ENCODE peak calls at places on chromosome 16, in six cellular contexts. One of them, this sample, is unnamed.

GRCh38 chr16:2212362-2213324 is 2.0 kb upstream of the BRICD5 start:
- DNase-seq in effector memory CD4-positive, alpha-beta T cell: no peak
- DNase-seq in skeletal muscle cell: no peak
- DNase-seq in naive thymus-derived CD4-positive, alpha-beta T cell: no peak
- DNase-seq in heart right ventricle: peak
- DNase-seq in psoas muscle: peak
- DNase-seq in this sample: no peak

GRCh38 chr16:21683184-21683583 is 19.4 kb downstream of the OTOA start:
- DNase-seq in effector memory CD4-positive, alpha-beta T cell: no peak
- DNase-seq in skeletal muscle cell: no peak
- DNase-seq in naive thymus-derived CD4-positive, alpha-beta T cell: no peak
- DNase-seq in heart right ventricle: no peak
- DNase-seq in psoas muscle: no peak
- DNase-seq in this sample: no peak

GRCh38 chr16:70786020-70786419 is 14.9 kb downstream of the VAC14 start:
- DNase-seq in effector memory CD4-positive, alpha-beta T cell: no peak
- DNase-seq in skeletal muscle cell: no peak
- DNase-seq in naive thymus-derived CD4-positive, alpha-beta T cell: no peak
- DNase-seq in heart right ventricle: no peak
- DNase-seq in psoas muscle: no peak
- DNase-seq in this sample: no peak

GRCh38 chr16:68420366-68420765 is 27.9 kb downstream of the SMPD3 start:
- DNase-seq in effector memory CD4-positive, alpha-beta T cell: no peak
- DNase-seq in skeletal muscle cell: no peak
- DNase-seq in naive thymus-derived CD4-positive, alpha-beta T cell: no peak
- DNase-seq in heart right ventricle: no peak
- DNase-seq in psoas muscle: no peak
- DNase-seq in this sample: no peak

GRCh38 chr16:47584464-47585225 is 123.5 kb downstream of the PHKB start:
- DNase-seq in effector memory CD4-positive, alpha-beta T cell: no peak
- DNase-seq in skeletal muscle cell: no peak
- DNase-seq in naive thymus-derived CD4-positive, alpha-beta T cell: no peak
- DNase-seq in heart right ventricle: no peak
- DNase-seq in psoas muscle: no peak
- DNase-seq in this sample: no peak

GRCh38 chr16:82263456-82264159 is 93.6 kb upstream of the MPHOSPH6 start:
- DNase-seq in effector memory CD4-positive, alpha-beta T cell: peak
- DNase-seq in skeletal muscle cell: no peak
- DNase-seq in naive thymus-derived CD4-positive, alpha-beta T cell: peak
- DNase-seq in heart right ventricle: peak
- DNase-seq in psoas muscle: no peak
- DNase-seq in this sample: peak

GRCh38 chr16:24075929-24076716 is 180.0 kb upstream of the CACNG3 start:
- DNase-seq in effector memory CD4-positive, alpha-beta T cell: no peak
- DNase-seq in skeletal muscle cell: no peak
- DNase-seq in naive thymus-derived CD4-positive, alpha-beta T cell: no peak
- DNase-seq in heart right ventricle: no peak
- DNase-seq in psoas muscle: no peak
- DNase-seq in this sample: no peak

GRCh38 chr16:73015612-73016487 is 32.1 kb downstream of the ZFHX3 start:
- DNase-seq in effector memory CD4-positive, alpha-beta T cell: no peak
- DNase-seq in skeletal muscle cell: no peak
- DNase-seq in naive thymus-derived CD4-positive, alpha-beta T cell: no peak
- DNase-seq in heart right ventricle: no peak
- DNase-seq in psoas muscle: no peak
- DNase-seq in this sample: no peak

GRCh38 chr16:16861546-16861945 is 482.6 kb downstream of the NPIPA7 start:
- DNase-seq in effector memory CD4-positive, alpha-beta T cell: peak
- DNase-seq in skeletal muscle cell: peak
- DNase-seq in naive thymus-derived CD4-positive, alpha-beta T cell: peak
- DNase-seq in heart right ventricle: peak
- DNase-seq in psoas muscle: no peak
- DNase-seq in this sample: peak

GRCh38 chr16:2985893-2986355 is 5.7 kb upstream of the PKMYT1 start:
- DNase-seq in effector memory CD4-positive, alpha-beta T cell: no peak
- DNase-seq in skeletal muscle cell: no peak
- DNase-seq in naive thymus-derived CD4-positive, alpha-beta T cell: no peak
- DNase-seq in heart right ventricle: peak
- DNase-seq in psoas muscle: peak
- DNase-seq in this sample: no peak

GRCh38 chr16:68166264-68166663 is 69.7 kb downstream of the ESRP2 start:
- DNase-seq in effector memory CD4-positive, alpha-beta T cell: no peak
- DNase-seq in skeletal muscle cell: no peak
- DNase-seq in naive thymus-derived CD4-positive, alpha-beta T cell: no peak
- DNase-seq in heart right ventricle: no peak
- DNase-seq in psoas muscle: no peak
- DNase-seq in this sample: no peak

GRCh38 chr16:2713523-2713922 is 6.5 kb downstream of the PRSS27 start:
- DNase-seq in effector memory CD4-positive, alpha-beta T cell: no peak
- DNase-seq in skeletal muscle cell: no peak
- DNase-seq in naive thymus-derived CD4-positive, alpha-beta T cell: no peak
- DNase-seq in heart right ventricle: no peak
- DNase-seq in psoas muscle: no peak
- DNase-seq in this sample: no peak

GRCh38 chr16:76665571-76666275 is 388.5 kb downstream of the CNTNAP4 start:
- DNase-seq in effector memory CD4-positive, alpha-beta T cell: no peak
- DNase-seq in skeletal muscle cell: no peak
- DNase-seq in naive thymus-derived CD4-positive, alpha-beta T cell: no peak
- DNase-seq in heart right ventricle: no peak
- DNase-seq in psoas muscle: no peak
- DNase-seq in this sample: no peak

GRCh38 chr16:89193021-89193575 is 7.2 kb downstream of the SLC22A31 start:
- DNase-seq in effector memory CD4-positive, alpha-beta T cell: no peak
- DNase-seq in skeletal muscle cell: peak
- DNase-seq in naive thymus-derived CD4-positive, alpha-beta T cell: peak
- DNase-seq in heart right ventricle: peak
- DNase-seq in psoas muscle: peak
- DNase-seq in this sample: peak

GRCh38 chr16:54054237-54054780 is 232.3 kb downstream of the IRX3 start:
- DNase-seq in effector memory CD4-positive, alpha-beta T cell: no peak
- DNase-seq in skeletal muscle cell: no peak
- DNase-seq in naive thymus-derived CD4-positive, alpha-beta T cell: no peak
- DNase-seq in heart right ventricle: no peak
- DNase-seq in psoas muscle: no peak
- DNase-seq in this sample: no peak

GRCh38 chr16:52090080-52090479 is 456.9 kb downstream of the TOX3 start:
- DNase-seq in effector memory CD4-positive, alpha-beta T cell: no peak
- DNase-seq in skeletal muscle cell: no peak
- DNase-seq in naive thymus-derived CD4-positive, alpha-beta T cell: no peak
- DNase-seq in heart right ventricle: no peak
- DNase-seq in psoas muscle: no peak
- DNase-seq in this sample: no peak

GRCh38 chr16:13866073-13866472 is 53.9 kb upstream of the ERCC4 start:
- DNase-seq in effector memory CD4-positive, alpha-beta T cell: no peak
- DNase-seq in skeletal muscle cell: peak
- DNase-seq in naive thymus-derived CD4-positive, alpha-beta T cell: peak
- DNase-seq in heart right ventricle: peak
- DNase-seq in psoas muscle: peak
- DNase-seq in this sample: peak

GRCh38 chr16:47920709-47921108 is 235.1 kb downstream of the ABCC12 start:
- DNase-seq in effector memory CD4-positive, alpha-beta T cell: no peak
- DNase-seq in skeletal muscle cell: no peak
- DNase-seq in naive thymus-derived CD4-positive, alpha-beta T cell: no peak
- DNase-seq in heart right ventricle: no peak
- DNase-seq in psoas muscle: no peak
- DNase-seq in this sample: no peak

GRCh38 chr16:2196162-2196980 is at the start of gene CASKIN1:
- DNase-seq in effector memory CD4-positive, alpha-beta T cell: no peak
- DNase-seq in skeletal muscle cell: no peak
- DNase-seq in naive thymus-derived CD4-positive, alpha-beta T cell: no peak
- DNase-seq in heart right ventricle: no peak
- DNase-seq in psoas muscle: no peak
- DNase-seq in this sample: no peak

GRCh38 chr16:85428899-85429775 is 184.0 kb upstream of the GSE1 start:
- DNase-seq in effector memory CD4-positive, alpha-beta T cell: no peak
- DNase-seq in skeletal muscle cell: no peak
- DNase-seq in naive thymus-derived CD4-positive, alpha-beta T cell: no peak
- DNase-seq in heart right ventricle: no peak
- DNase-seq in psoas muscle: peak
- DNase-seq in this sample: no peak

GRCh38 chr16:89727406-89728120 is 6.2 kb downstream of the ZNF276 start:
- DNase-seq in effector memory CD4-positive, alpha-beta T cell: no peak
- DNase-seq in skeletal muscle cell: no peak
- DNase-seq in naive thymus-derived CD4-positive, alpha-beta T cell: no peak
- DNase-seq in heart right ventricle: no peak
- DNase-seq in psoas muscle: no peak
- DNase-seq in this sample: no peak

GRCh38 chr16:31010539-31010938 is at the start of gene STX1B:
- DNase-seq in effector memory CD4-positive, alpha-beta T cell: peak
- DNase-seq in skeletal muscle cell: no peak
- DNase-seq in naive thymus-derived CD4-positive, alpha-beta T cell: peak
- DNase-seq in heart right ventricle: no peak
- DNase-seq in psoas muscle: no peak
- DNase-seq in this sample: no peak

GRCh38 chr16:1134776-1135458 is 18.0 kb upstream of the CACNA1H start:
- DNase-seq in effector memory CD4-positive, alpha-beta T cell: no peak
- DNase-seq in skeletal muscle cell: no peak
- DNase-seq in naive thymus-derived CD4-positive, alpha-beta T cell: no peak
- DNase-seq in heart right ventricle: no peak
- DNase-seq in psoas muscle: no peak
- DNase-seq in this sample: no peak

GRCh38 chr16:25126820-25127232 is 15.3 kb downstream of the LCMT1 start:
- DNase-seq in effector memory CD4-positive, alpha-beta T cell: no peak
- DNase-seq in skeletal muscle cell: peak
- DNase-seq in naive thymus-derived CD4-positive, alpha-beta T cell: peak
- DNase-seq in heart right ventricle: no peak
- DNase-seq in psoas muscle: no peak
- DNase-seq in this sample: peak

GRCh38 chr16:8729779-8730334 is 55.4 kb downstream of the ABAT start:
- DNase-seq in effector memory CD4-positive, alpha-beta T cell: no peak
- DNase-seq in skeletal muscle cell: no peak
- DNase-seq in naive thymus-derived CD4-positive, alpha-beta T cell: no peak
- DNase-seq in heart right ventricle: no peak
- DNase-seq in psoas muscle: no peak
- DNase-seq in this sample: no peak

DNA sequence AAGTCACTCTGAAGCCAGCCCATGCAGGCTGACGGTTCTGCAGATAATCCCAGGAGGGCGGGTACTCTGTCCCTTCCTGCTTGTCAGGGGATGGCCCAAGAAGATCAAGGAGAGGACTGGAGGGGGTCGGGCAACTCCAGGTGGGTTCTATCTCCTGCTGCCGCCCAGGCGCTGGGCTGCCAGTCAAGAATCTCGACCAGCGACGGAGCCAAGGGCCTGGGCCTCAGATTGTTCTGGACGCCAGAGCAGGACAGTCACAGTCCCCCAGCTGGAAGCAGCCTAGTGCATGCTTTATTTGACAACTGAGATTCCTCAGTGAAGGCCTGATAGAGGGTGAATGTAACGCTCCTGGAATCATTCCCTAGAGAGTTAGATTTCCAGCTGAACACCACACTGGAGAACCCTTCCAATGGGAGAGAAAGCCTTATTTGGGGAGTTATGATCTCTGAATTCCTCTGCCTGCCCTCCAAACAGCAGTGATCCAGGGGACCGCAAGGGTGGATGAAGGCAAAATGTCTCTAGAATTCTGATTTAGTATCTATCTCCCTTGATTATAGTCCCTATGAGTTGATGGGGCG is 1.2 kb upstream of the KIFC3 start:
- DNase-seq in effector memory CD4-positive, alpha-beta T cell: no peak
- DNase-seq in skeletal muscle cell: no peak
- DNase-seq in naive thymus-derived CD4-positive, alpha-beta T cell: no peak
- DNase-seq in heart right ventricle: peak
- DNase-seq in psoas muscle: peak
- DNase-seq in this sample: no peak
- H3K4me3 ChIP-seq in effector memory CD4-positive, alpha-beta T cell: no peak
- H3K4me3 ChIP-seq in skeletal muscle cell: no peak
- H3K4me3 ChIP-seq in naive thymus-derived CD4-positive, alpha-beta T cell: no peak
- H3K4me3 ChIP-seq in heart right ventricle: peak
- H3K4me3 ChIP-seq in psoas muscle: no peak
- H3K4me3 ChIP-seq in this sample: no peak

DNA sequence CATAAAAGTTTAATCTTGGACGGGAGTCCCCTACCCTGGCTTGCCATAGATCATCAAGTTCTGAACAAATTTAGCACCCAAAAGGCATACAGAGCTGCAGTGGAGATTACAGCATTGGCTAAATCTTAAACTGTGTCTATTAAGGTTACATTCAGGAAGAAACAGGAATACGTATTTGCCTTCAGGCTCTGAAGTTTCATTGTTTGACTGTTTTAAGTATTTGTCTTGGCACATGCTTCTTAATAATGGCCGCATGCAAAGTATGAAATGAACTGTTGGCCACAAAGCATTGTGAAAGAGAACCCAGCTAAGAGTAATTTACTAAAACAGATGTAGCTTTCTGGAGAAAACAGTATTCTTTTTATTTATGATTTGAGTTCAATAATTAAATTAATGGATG is 63.9 kb upstream of the CNEP1R1 start:
- DNase-seq in effector memory CD4-positive, alpha-beta T cell: no peak
- DNase-seq in skeletal muscle cell: no peak
- DNase-seq in naive thymus-derived CD4-positive, alpha-beta T cell: no peak
- DNase-seq in heart right ventricle: no peak
- DNase-seq in psoas muscle: no peak
- DNase-seq in this sample: no peak
- H3K4me3 ChIP-seq in effector memory CD4-positive, alpha-beta T cell: no peak
- H3K4me3 ChIP-seq in skeletal muscle cell: no peak
- H3K4me3 ChIP-seq in naive thymus-derived CD4-positive, alpha-beta T cell: no peak
- H3K4me3 ChIP-seq in heart right ventricle: no peak
- H3K4me3 ChIP-seq in psoas muscle: no peak
- H3K4me3 ChIP-seq in this sample: no peak

GRCh38 chr16:29663020-29663828 is at the start of gene SPN:
- DNase-seq in effector memory CD4-positive, alpha-beta T cell: peak
- DNase-seq in skeletal muscle cell: no peak
- DNase-seq in naive thymus-derived CD4-positive, alpha-beta T cell: peak
- DNase-seq in heart right ventricle: no peak
- DNase-seq in psoas muscle: no peak
- DNase-seq in this sample: peak

GRCh38 chr16:29664133-29664912 is 1.3 kb downstream of the SPN start:
- DNase-seq in effector memory CD4-positive, alpha-beta T cell: peak
- DNase-seq in skeletal muscle cell: no peak
- DNase-seq in naive thymus-derived CD4-positive, alpha-beta T cell: peak
- DNase-seq in heart right ventricle: no peak
- DNase-seq in psoas muscle: no peak
- DNase-seq in this sample: no peak

GRCh38 chr16:29662000-29662728 is 883 bp upstream of the SPN start:
- DNase-seq in effector memory CD4-positive, alpha-beta T cell: no peak
- DNase-seq in skeletal muscle cell: no peak
- DNase-seq in naive thymus-derived CD4-positive, alpha-beta T cell: no peak
- DNase-seq in heart right ventricle: no peak
- DNase-seq in psoas muscle: no peak
- DNase-seq in this sample: no peak

GRCh38 chr16:29663829-29664132 is 734 bp downstream of the SPN start:
- DNase-seq in effector memory CD4-positive, alpha-beta T cell: no peak
- DNase-seq in skeletal muscle cell: no peak
- DNase-seq in naive thymus-derived CD4-positive, alpha-beta T cell: peak
- DNase-seq in heart right ventricle: no peak
- DNase-seq in psoas muscle: no peak
- DNase-seq in this sample: no peak

DNA sequence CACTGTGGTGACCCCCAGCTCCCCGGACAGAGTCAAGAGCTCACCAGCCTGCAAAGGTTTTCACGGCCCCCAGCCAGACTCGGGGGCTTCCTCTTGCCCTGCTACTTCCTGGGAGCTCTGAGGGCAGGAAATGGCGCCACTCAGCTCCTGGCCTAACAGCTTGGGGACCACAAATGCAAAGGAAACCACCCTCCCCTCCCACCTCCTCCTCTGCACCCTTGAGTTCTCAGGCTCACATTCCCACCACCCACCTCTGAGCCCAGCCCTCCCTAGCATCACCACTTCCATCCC is 373 bp upstream of the SPN start:
- DNase-seq in effector memory CD4-positive, alpha-beta T cell: peak
- DNase-seq in skeletal muscle cell: no peak
- DNase-seq in naive thymus-derived CD4-positive, alpha-beta T cell: peak
- DNase-seq in heart right ventricle: no peak
- DNase-seq in psoas muscle: no peak
- DNase-seq in this sample: peak
- H3K4me3 ChIP-seq in effector memory CD4-positive, alpha-beta T cell: peak
- H3K4me3 ChIP-seq in skeletal muscle cell: no peak
- H3K4me3 ChIP-seq in naive thymus-derived CD4-positive, alpha-beta T cell: peak
- H3K4me3 ChIP-seq in heart right ventricle: no peak
- H3K4me3 ChIP-seq in psoas muscle: no peak
- H3K4me3 ChIP-seq in this sample: peak

GRCh38 chr16:4694664-4695451 is 1.5 kb downstream of the NUDT16L1 start:
- DNase-seq in effector memory CD4-positive, alpha-beta T cell: no peak
- DNase-seq in skeletal muscle cell: no peak
- DNase-seq in naive thymus-derived CD4-positive, alpha-beta T cell: no peak
- DNase-seq in heart right ventricle: no peak
- DNase-seq in psoas muscle: peak
- DNase-seq in this sample: no peak
- H3K4me3 ChIP-seq in effector memory CD4-positive, alpha-beta T cell: peak
- H3K4me3 ChIP-seq in skeletal muscle cell: peak
- H3K4me3 ChIP-seq in naive thymus-derived CD4-positive, alpha-beta T cell: peak
- H3K4me3 ChIP-seq in heart right ventricle: peak
- H3K4me3 ChIP-seq in psoas muscle: peak
- H3K4me3 ChIP-seq in this sample: peak